ENCODE peak calls at places on chromosomes 13 and 19, in seven cellular contexts. X, N, U, B, I, Q and W are unnamed samples.

GRCh38 chr13:66508153-66508909 is 721.8 kb downstream of the PCDH9 start:
- DNase-seq in X (no peak), N (no peak), U (no peak), B (peak; percentile 38), I (no peak), Q (no peak), W (no peak)

GRCh38 chr13:97640236-97640635 is 206.3 kb downstream of the RAP2A start:
- DNase-seq in X (no peak), N (no peak), U (no peak), B (no peak), I (no peak), Q (no peak), W (no peak)

GRCh38 chr13:21986602-21987001 is 315.7 kb downstream of the FGF9 start:
- DNase-seq in X (no peak), N (no peak), U (no peak), B (peak; percentile 23), I (no peak), Q (no peak), W (no peak)

GRCh38 chr13:23271331-23271730 is 90.6 kb downstream of the SGCG start:
- DNase-seq in X (no peak), N (no peak), U (no peak), B (no peak), I (no peak), Q (no peak), W (no peak)

GRCh38 chr19:19420570-19421301 is 15.3 kb downstream of the GATAD2A start:
- DNase-seq in X (peak; percentile 54), N (no peak), U (no peak), B (no peak), I (no peak), Q (no peak), W (no peak)

GRCh38 chr19:19500975-19501644 is 14.2 kb downstream of the TSSK6 start:
- DNase-seq in X (no peak), N (no peak), U (no peak), B (no peak), I (no peak), Q (no peak), W (no peak)

GRCh38 chr13:27174766-27175455 is 3.3 kb upstream of the USP12 start:
- DNase-seq in X (no peak), N (no peak), U (no peak), B (peak; percentile 48), I (no peak), Q (no peak), W (peak; percentile 59)

GRCh38 chr19:56115490-56115889 is 5.6 kb downstream of the ZNF787 start:
- DNase-seq in X (no peak), N (no peak), U (no peak), B (no peak), I (no peak), Q (no peak), W (no peak)

GRCh38 chr13:30510091-30510490 is 44.4 kb upstream of the HMGB1 start:
- DNase-seq in X (no peak), N (no peak), U (no peak), B (no peak), I (no peak), Q (no peak), W (no peak)

GRCh38 chr13:105202384-105202783 is 1333.1 kb downstream of the EFNB2 start:
- DNase-seq in X (peak; percentile 43), N (peak; percentile 14), U (peak; percentile 19), B (peak; percentile 47), I (no peak), Q (peak; percentile 18), W (no peak)

GRCh38 chr13:34040863-34041262 is 222.9 kb downstream of the RFC3 start:
- DNase-seq in X (no peak), N (no peak), U (no peak), B (no peak), I (no peak), Q (no peak), W (no peak)

GRCh38 chr19:55283548-55284393 is at the start of gene BRSK1:
- DNase-seq in X (peak; percentile 42), N (peak; percentile 76), U (peak; percentile 26), B (peak; percentile 61), I (no peak), Q (no peak), W (no peak)

GRCh38 chr13:44394649-44395048 is 21.0 kb downstream of the SERP2 start:
- DNase-seq in X (no peak), N (no peak), U (no peak), B (no peak), I (no peak), Q (no peak), W (no peak)

GRCh38 chr19:12202250-12202649 is 39.4 kb downstream of the ZNF136 start:
- DNase-seq in X (no peak), N (no peak), U (no peak), B (no peak), I (no peak), Q (no peak), W (no peak)

GRCh38 chr19:7833225-7834156 is 3.5 kb downstream of the EVI5L start:
- DNase-seq in X (peak; percentile 90), N (no peak), U (peak; percentile 93), B (peak; percentile 33), I (peak; percentile 88), Q (no peak), W (no peak)

GRCh38 chr19:29260477-29261317 is 47.7 kb upstream of the UQCRFS1 start:
- DNase-seq in X (no peak), N (peak; percentile 32), U (peak; percentile 36), B (peak; percentile 4), I (no peak), Q (peak; percentile 45), W (no peak)

GRCh38 chr13:99353836-99354235 is 46.6 kb upstream of the GPR183 start:
- DNase-seq in X (no peak), N (no peak), U (no peak), B (peak; percentile 46), I (no peak), Q (no peak), W (no peak)

GRCh38 chr13:23159587-23160240 is 21.1 kb upstream of the SGCG start:
- DNase-seq in X (no peak), N (no peak), U (no peak), B (no peak), I (no peak), Q (no peak), W (no peak)

GRCh38 chr13:37870895-37871550 is 1.5 kb upstream of the TRPC4 start:
- DNase-seq in X (peak; percentile 12), N (no peak), U (no peak), B (peak; percentile 79), I (no peak), Q (no peak), W (no peak)

GRCh38 chr19:1364070-1364719 is 19.5 kb upstream of the NDUFS7 start:
- DNase-seq in X (no peak), N (no peak), U (no peak), B (peak; percentile 20), I (no peak), Q (no peak), W (no peak)

GRCh38 chr13:100461309-100462035 is 127.1 kb downstream of the GGACT start:
- DNase-seq in X (no peak), N (peak; percentile 45), U (no peak), B (peak; percentile 33), I (no peak), Q (no peak), W (no peak)

GRCh38 chr19:18856385-18857126 is 24.8 kb downstream of the UPF1 start:
- DNase-seq in X (peak; percentile 30), N (no peak), U (no peak), B (no peak), I (no peak), Q (no peak), W (no peak)

GRCh38 chr13:23391752-23392151 is 41.8 kb downstream of the SACS start:
- DNase-seq in X (peak; percentile 24), N (no peak), U (no peak), B (peak; percentile 64), I (no peak), Q (no peak), W (no peak)

GRCh38 chr13:52845334-52845761 is 3.1 kb downstream of the PCDH8 start:
- DNase-seq in X (no peak), N (peak; percentile 24), U (no peak), B (no peak), I (no peak), Q (no peak), W (no peak)

GRCh38 chr19:1266116-1266817 is 2.9 kb upstream of the CIRBP start:
- DNase-seq in X (peak; percentile 89), N (peak; percentile 92), U (no peak), B (peak; percentile 78), I (no peak), Q (peak; percentile 88), W (no peak)

GRCh38 chr19:5933391-5933998 is 19.4 kb downstream of the CAPS start:
- DNase-seq in X (no peak), N (no peak), U (no peak), B (no peak), I (no peak), Q (no peak), W (no peak)
- H3K27ac ChIP-seq in X (no peak overlapping the region), N (no peak overlapping the region), U (no peak overlapping the region), B (peak overlapping the region; percentile 69), I (no peak overlapping the region), Q (no peak overlapping the region), W (no peak overlapping the region)

GRCh38 chr13:110298566-110299321 is 8.2 kb downstream of the COL4A1 start:
- DNase-seq in X (no peak), N (no peak), U (no peak), B (no peak), I (no peak), Q (no peak), W (no peak)
- H3K36me3 ChIP-seq in X (no peaks in the 10 kb centered on the region), N (peaks cover 2% of the 10 kb centered on the region), U (no peaks in the 10 kb centered on the region), B (peaks cover 25% of the 10 kb centered on the region), I (peaks cover 6% of the 10 kb centered on the region), Q (no peaks in the 10 kb centered on the region), W (peaks cover 2% of the 10 kb centered on the region)

DNA sequence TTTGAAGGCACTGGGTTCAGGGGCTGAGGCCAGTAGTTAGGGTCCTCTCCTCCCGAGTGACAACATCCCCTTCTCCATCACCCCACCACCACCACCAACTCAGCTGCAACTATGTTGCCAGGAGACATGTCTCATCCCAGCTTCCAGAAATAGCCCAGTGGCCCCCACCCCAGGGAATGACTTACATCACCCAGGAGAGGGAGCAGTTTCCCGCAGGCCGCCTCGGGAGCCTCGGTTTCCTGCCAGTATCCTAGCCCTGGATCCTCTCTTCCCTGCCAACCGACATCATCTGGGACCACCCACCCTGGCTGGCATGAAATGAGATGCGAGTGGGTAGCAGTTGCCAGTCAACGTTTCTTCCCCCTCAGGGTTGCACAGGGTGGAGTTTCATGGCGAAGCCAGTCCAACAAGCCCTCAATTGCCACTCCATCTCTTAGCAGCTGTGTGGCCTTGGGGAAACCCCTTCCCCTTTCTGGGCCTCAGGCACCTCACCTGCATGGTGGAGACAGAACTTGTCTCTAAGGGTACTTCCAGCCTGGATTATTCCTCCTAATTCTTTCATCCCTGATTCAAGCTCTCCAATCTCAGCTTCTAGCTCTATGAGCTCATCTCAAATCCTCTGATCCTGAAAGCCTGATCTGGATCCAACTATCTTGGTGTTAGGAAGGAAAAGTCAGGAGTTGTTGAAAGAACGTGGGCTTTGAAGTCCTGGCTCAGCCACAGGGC is 3.9 kb upstream of the GSK3A start:
- DNase-seq in X (peak; percentile 63), N (no peak), U (no peak), B (peak; percentile 83), I (no peak), Q (no peak), W (no peak)
- H3K9ac ChIP-seq in X (no peak overlapping the region), N (no peak overlapping the region), U (peak overlapping the region; percentile 14), B (peak overlapping the region; percentile 35), I (no peak overlapping the region), Q (no peak overlapping the region), W (no peak overlapping the region)

DNA sequence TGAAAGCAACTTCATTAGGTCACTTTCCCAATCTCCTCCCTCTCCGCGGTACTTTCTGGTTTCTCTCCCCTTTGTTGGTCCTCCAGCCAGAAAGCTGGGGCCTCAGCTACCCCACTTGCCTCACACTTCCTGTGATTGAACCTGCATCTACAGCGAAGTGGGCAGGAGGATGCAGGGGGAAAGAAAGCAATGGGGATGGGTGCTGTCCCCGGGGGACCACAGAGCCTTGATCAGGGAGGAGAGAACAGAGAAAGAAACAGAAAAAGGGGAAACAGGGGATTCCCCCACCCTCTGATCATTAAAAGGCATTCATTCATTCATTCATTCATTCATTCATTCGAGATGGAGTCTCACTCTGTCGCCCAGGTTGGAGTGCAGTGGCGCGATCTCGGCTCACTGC is 74.2 kb downstream of the TRPM4 start:
- DNase-seq in X (no peak), N (no peak), U (no peak), B (no peak), I (no peak), Q (no peak), W (no peak)
- H3K27ac ChIP-seq in X (no peak overlapping the region), N (no peak overlapping the region), U (no peak overlapping the region), B (no peak overlapping the region), I (no peak overlapping the region), Q (no peak overlapping the region), W (no peak overlapping the region)